ENCODE peak calls at places on chromosomes 12 and 14, in six cellular contexts. L is NCI-H187 treated with DMSO at 0.1 percent for 48 hours; O is choroid plexus epithelial cell; M is NCI-H1092 treated with DMSO at 0.1 percent for 48 hours; F is fibroblast of gingiva; Q is stimulated activated CD4-positive, alpha-beta T cell treated with anti-CD3 and anti-CD28 coated beads, TNF-alpha, amount 100 ng/mL, for 4 hours. U is an unnamed sample.

GRCh38 chr12:81329088-81329487 is 251.2 kb downstream of the ACSS3 start:
- DNase-seq in O (peak; percentile 35), L (no peak), Q (no peak), M (no peak), F (peak; percentile 1), U (no peak)

GRCh38 chr14:35257809-35258208 is 34.4 kb upstream of the PSMA6 start:
- DNase-seq in Q (no peak), O (peak; percentile 40), M (no peak), L (no peak), F (no peak), U (peak; percentile 21)

GRCh38 chr12:107655281-107656065 is 30.1 kb upstream of the PWP1 start:
- DNase-seq in L (no peak), F (no peak), M (peak; percentile 71), Q (no peak), O (no peak), U (no peak)

GRCh38 chr14:103313704-103314103 is 20.3 kb upstream of the EIF5 start:
- DNase-seq in L (no peak), Q (no peak), O (no peak), M (no peak), F (no peak), U (no peak)

GRCh38 chr12:15535287-15535895 is 213.1 kb downstream of the PTPRO start:
- DNase-seq in L (no peak), F (no peak), Q (no peak), M (no peak), O (no peak), U (no peak)

GRCh38 chr14:106378191-106378590 is 851.8 kb downstream of the TMEM121 start:
- DNase-seq in M (no peak), F (no peak), L (no peak), Q (no peak), O (no peak), U (no peak)

GRCh38 chr12:96233941-96234461 is 39.8 kb downstream of the ELK3 start:
- DNase-seq in M (peak; percentile 86), Q (no peak), L (no peak), F (peak; percentile 100), O (no peak), U (no peak)

GRCh38 chr12:10288989-10289388 is 18.7 kb upstream of the KLRD1 start:
- DNase-seq in Q (no peak), M (no peak), F (no peak), L (no peak), O (no peak), U (no peak)

GRCh38 chr14:93683241-93683640 is 105.0 kb downstream of the PRIMA1 start:
- DNase-seq in Q (no peak), F (no peak), O (peak; percentile 0), L (no peak), M (no peak), U (no peak)

GRCh38 chr12:53102883-53103807 is at the start of gene SOAT2:
- DNase-seq in L (no peak), Q (no peak), O (no peak), F (no peak), M (no peak), U (no peak)

GRCh38 chr14:94110552-94111181 is at the start of gene IFI27:
- DNase-seq in Q (no peak), L (no peak), M (no peak), O (peak; percentile 53), F (peak; percentile 52), U (peak; percentile 64)

GRCh38 chr12:48183876-48184548 is 568 bp downstream of the CCDC184 start:
- DNase-seq in O (no peak), Q (no peak), F (no peak), L (no peak), M (no peak), U (no peak)

GRCh38 chr12:92272301-92272964 is 126.8 kb upstream of the BTG1 start:
- DNase-seq in M (no peak), Q (no peak), F (no peak), O (no peak), L (peak; percentile 13), U (no peak)

GRCh38 chr12:51809193-51809592 is 39.3 kb downstream of the FIGNL2 start:
- DNase-seq in O (no peak), M (no peak), Q (no peak), F (no peak), L (no peak), U (no peak)

GRCh38 chr14:89578048-89578619 is 161.1 kb upstream of the FOXN3 start:
- DNase-seq in F (peak; percentile 18), Q (no peak), M (no peak), O (peak; percentile 31), L (no peak), U (no peak)

GRCh38 chr14:29442720-29443119 is 484.9 kb downstream of the PRKD1 start:
- DNase-seq in F (peak; percentile 15), M (no peak), Q (no peak), O (peak; percentile 65), L (no peak), U (peak; percentile 24)

GRCh38 chr14:45249847-45250575 is 3.0 kb downstream of the MIS18BP1 start:
- DNase-seq in F (peak; percentile 96), O (peak; percentile 96), L (no peak), Q (no peak), M (no peak), U (peak; percentile 36)

GRCh38 chr14:63759454-63759853 is 31.6 kb upstream of the SGPP1 start:
- DNase-seq in M (no peak), F (peak; percentile 40), L (no peak), O (peak; percentile 52), Q (no peak), U (peak; percentile 32)

GRCh38 chr14:69091695-69092094 is 61.2 kb downstream of the DCAF5 start:
- DNase-seq in Q (no peak), F (no peak), L (no peak), O (no peak), M (no peak), U (no peak)

GRCh38 chr12:112344220-112344619 is 38.0 kb downstream of the HECTD4 start:
- DNase-seq in Q (no peak), L (no peak), F (no peak), M (no peak), O (no peak), U (no peak)

GRCh38 chr12:89671469-89671868 is 37.2 kb downstream of the ATP2B1 start:
- DNase-seq in Q (no peak), L (no peak), M (no peak), O (peak; percentile 91), F (peak; percentile 65), U (no peak)

GRCh38 chr14:69268763-69269162 is 8.8 kb downstream of the GALNT16 start:
- DNase-seq in O (peak; percentile 39), M (no peak), F (no peak), Q (no peak), L (no peak), U (peak; percentile 63)

GRCh38 chr14:90536092-90536491 is 139.3 kb downstream of the CALM1 start:
- DNase-seq in M (no peak), F (no peak), L (no peak), O (no peak), Q (no peak), U (no peak)

GRCh38 chr12:89529738-89530137 is 3.9 kb upstream of the POC1B start:
- DNase-seq in F (peak; percentile 33), M (peak; percentile 24), Q (no peak), O (peak; percentile 76), L (peak; percentile 18), U (peak; percentile 55)

GRCh38 chr14:77140937-77141591 is 527 bp downstream of the ZDHHC22 start:
- DNase-seq in M (peak; percentile 74), L (no peak), O (peak; percentile 38), F (no peak), Q (no peak), U (peak; percentile 56)

GRCh38 chr14:94768521-94769412 is 1.1 kb downstream of the GSC start:
- DNase-seq in Q (no peak), O (no peak), M (no peak), L (no peak), F (no peak), U (no peak)

GRCh38 chr12:85016423-85016822 is 19.7 kb downstream of the TSPAN19 start:
- DNase-seq in L (no peak), O (peak; percentile 96), F (peak; percentile 97), Q (no peak), M (no peak), U (peak; percentile 21)

GRCh38 chr12:4572670-4573069 is 10.7 kb downstream of the DYRK4 start:
- DNase-seq in F (no peak), Q (no peak), L (no peak), O (no peak), M (no peak), U (no peak)

GRCh38 chr14:79516009-79516408 is 695.3 kb downstream of the DIO2 start:
- DNase-seq in O (no peak), F (no peak), M (peak; percentile 39), L (no peak), Q (no peak), U (no peak)

GRCh38 chr12:124603143-124603542 is 35.7 kb upstream of the NCOR2 start:
- DNase-seq in O (no peak), L (no peak), M (no peak), F (no peak), Q (no peak), U (no peak)

GRCh38 chr14:39097159-39097558 is 5.9 kb downstream of the SEC23A start:
- DNase-seq in M (no peak), Q (no peak), O (peak; percentile 75), L (no peak), F (no peak), U (no peak)

GRCh38 chr12:109696485-109697269 is 16.9 kb upstream of the FAM222A start:
- DNase-seq in O (peak; percentile 34), Q (no peak), M (no peak), L (no peak), F (no peak), U (no peak)

GRCh38 chr14:34043627-34044372 is 92.9 kb upstream of the EGLN3 start:
- DNase-seq in M (no peak), O (no peak), Q (peak; percentile 31), F (no peak), L (no peak), U (no peak)

GRCh38 chr14:80629606-80630005 is 311.9 kb downstream of the CEP128 start:
- DNase-seq in Q (no peak), M (no peak), L (no peak), O (peak; percentile 47), F (peak; percentile 87), U (no peak)

GRCh38 chr12:113190761-113191160 is 5.2 kb downstream of the RITA1 start:
- DNase-seq in M (no peak), O (peak; percentile 66), Q (no peak), L (no peak), F (no peak), U (peak; percentile 40)

GRCh38 chr14:92676031-92676430 is 72.4 kb downstream of the LGMN start:
- DNase-seq in L (no peak), O (no peak), M (no peak), Q (no peak), F (no peak), U (no peak)

GRCh38 chr14:92973798-92974372 is 50.9 kb downstream of the CHGA start:
- DNase-seq in L (no peak), M (no peak), F (no peak), O (no peak), Q (no peak), U (no peak)